ENCODE peak calls at places on chromosomes 6 and 20, in eight cellular contexts. M is dorsolateral prefrontal cortex; I is KG1; U is central memory CD4-positive, alpha-beta T cell; G is CD8-positive, alpha-beta T cell; T is M059J; P is activated CD4-positive, alpha-beta T cell treated with anti-CD3 and anti-CD28 coated beads for 36 hours; R is effector CD4-positive, alpha-beta T cell. B is an unnamed sample.

GRCh38 chr20:37697314-37697713 is 3.5 kb downstream of the CTNNBL1 start:
- DNase-seq in I (no peak), U (no peak), P (no peak), R (no peak), G (no peak), M (no peak), T (no peak), B (no peak)

GRCh38 chr20:1417273-1417672 is 24.4 kb upstream of the FKBP1A start:
- DNase-seq in P (no peak), R (no peak), U (no peak), T (peak), G (no peak), I (no peak), M (no peak), B (no peak)

GRCh38 chr6:12636336-12636735 is 80.2 kb upstream of the PHACTR1 start:
- DNase-seq in T (no peak), M (no peak), P (no peak), R (no peak), G (no peak), U (no peak), I (no peak), B (no peak)

GRCh38 chr20:58544891-58545290 is 29.7 kb upstream of the APCDD1L start:
- DNase-seq in P (no peak), U (no peak), T (no peak), I (no peak), M (no peak), G (no peak), R (no peak), B (no peak)

GRCh38 chr6:43575105-43575771 is 600 bp downstream of the XPO5 start:
- DNase-seq in T (peak), U (no peak), R (no peak), M (no peak), P (peak), I (peak), G (no peak), B (no peak)

GRCh38 chr6:32967151-32968091 is 973 bp upstream of the BRD2 start:
- DNase-seq in G (no peak), P (peak), U (peak), R (no peak), M (no peak), T (peak), I (peak), B (peak)

GRCh38 chr6:117555882-117556498 is 46.3 kb downstream of the GOPC start:
- DNase-seq in G (peak), U (peak), T (peak), R (peak), I (peak), M (no peak), P (peak), B (peak)

GRCh38 chr20:58133020-58133419 is 95.4 kb downstream of the ANKRD60 start:
- DNase-seq in U (no peak), R (no peak), I (no peak), G (no peak), T (peak), P (no peak), M (no peak), B (no peak)

GRCh38 chr6:163533443-163533842 is 118.9 kb downstream of the QKI start:
- DNase-seq in R (no peak), T (peak), U (no peak), P (no peak), G (no peak), M (no peak), I (no peak), B (no peak)

B was measured in CD4-positive, CD25-positive, alpha-beta regulatory T cell.